ENCODE peak calls at places on chromosomes 7 and 10, in six cellular contexts. One of them, this sample, is unnamed.

GRCh38 chr7:21370283-21370982 is 57.5 kb upstream of the SP4 start:
- DNase-seq in G401: no peak
- DNase-seq in iris pigment epithelial cell: no peak
- DNase-seq in EL: no peak
- DNase-seq in activated T-cell treated with anti-CD3 and anti-CD28 coated beads, Interleukin-2, amount 50 U/mL, for 24 hours: no peak
- DNase-seq in stimulated activated CD8-positive, alpha-beta memory T cell treated with anti-CD3 and anti-CD28 coated beads, Interleukin-15, amount 100 ng/mL, for 1 hour: no peak
- DNase-seq in this sample: no peak

GRCh38 chr10:11424456-11425287 is 186.8 kb downstream of the USP6NL start:
- DNase-seq in G401: peak
- DNase-seq in iris pigment epithelial cell: peak
- DNase-seq in EL: peak
- DNase-seq in activated T-cell treated with anti-CD3 and anti-CD28 coated beads, Interleukin-2, amount 50 U/mL, for 24 hours: no peak
- DNase-seq in stimulated activated CD8-positive, alpha-beta memory T cell treated with anti-CD3 and anti-CD28 coated beads, Interleukin-15, amount 100 ng/mL, for 1 hour: no peak
- DNase-seq in this sample: no peak

GRCh38 chr7:13742719-13743640 is 246.5 kb downstream of the ETV1 start:
- DNase-seq in G401: peak
- DNase-seq in iris pigment epithelial cell: peak
- DNase-seq in EL: peak
- DNase-seq in activated T-cell treated with anti-CD3 and anti-CD28 coated beads, Interleukin-2, amount 50 U/mL, for 24 hours: no peak
- DNase-seq in stimulated activated CD8-positive, alpha-beta memory T cell treated with anti-CD3 and anti-CD28 coated beads, Interleukin-15, amount 100 ng/mL, for 1 hour: no peak
- DNase-seq in this sample: no peak

GRCh38 chr7:154987571-154987970 is 15.4 kb downstream of the PAXIP1 start:
- DNase-seq in G401: peak
- DNase-seq in iris pigment epithelial cell: no peak
- DNase-seq in EL: no peak
- DNase-seq in activated T-cell treated with anti-CD3 and anti-CD28 coated beads, Interleukin-2, amount 50 U/mL, for 24 hours: no peak
- DNase-seq in stimulated activated CD8-positive, alpha-beta memory T cell treated with anti-CD3 and anti-CD28 coated beads, Interleukin-15, amount 100 ng/mL, for 1 hour: no peak
- DNase-seq in this sample: no peak

GRCh38 chr7:50185951-50186697 is 93.1 kb upstream of the ZPBP start:
- DNase-seq in G401: no peak
- DNase-seq in iris pigment epithelial cell: no peak
- DNase-seq in EL: no peak
- DNase-seq in activated T-cell treated with anti-CD3 and anti-CD28 coated beads, Interleukin-2, amount 50 U/mL, for 24 hours: no peak
- DNase-seq in stimulated activated CD8-positive, alpha-beta memory T cell treated with anti-CD3 and anti-CD28 coated beads, Interleukin-15, amount 100 ng/mL, for 1 hour: no peak
- DNase-seq in this sample: no peak

GRCh38 chr10:46237815-46238510 is 48.8 kb upstream of the ANTXRL start:
- DNase-seq in G401: no peak
- DNase-seq in iris pigment epithelial cell: no peak
- DNase-seq in EL: peak
- DNase-seq in activated T-cell treated with anti-CD3 and anti-CD28 coated beads, Interleukin-2, amount 50 U/mL, for 24 hours: no peak
- DNase-seq in stimulated activated CD8-positive, alpha-beta memory T cell treated with anti-CD3 and anti-CD28 coated beads, Interleukin-15, amount 100 ng/mL, for 1 hour: no peak
- DNase-seq in this sample: no peak

GRCh38 chr10:2575460-2575859 is 491.9 kb upstream of the PFKP start:
- DNase-seq in G401: no peak
- DNase-seq in iris pigment epithelial cell: no peak
- DNase-seq in EL: no peak
- DNase-seq in activated T-cell treated with anti-CD3 and anti-CD28 coated beads, Interleukin-2, amount 50 U/mL, for 24 hours: no peak
- DNase-seq in stimulated activated CD8-positive, alpha-beta memory T cell treated with anti-CD3 and anti-CD28 coated beads, Interleukin-15, amount 100 ng/mL, for 1 hour: no peak
- DNase-seq in this sample: no peak

GRCh38 chr10:69479737-69480412 is 28.6 kb downstream of the TSPAN15 start:
- DNase-seq in G401: no peak
- DNase-seq in iris pigment epithelial cell: no peak
- DNase-seq in EL: no peak
- DNase-seq in activated T-cell treated with anti-CD3 and anti-CD28 coated beads, Interleukin-2, amount 50 U/mL, for 24 hours: no peak
- DNase-seq in stimulated activated CD8-positive, alpha-beta memory T cell treated with anti-CD3 and anti-CD28 coated beads, Interleukin-15, amount 100 ng/mL, for 1 hour: no peak
- DNase-seq in this sample: no peak

GRCh38 chr10:80158598-80159127 is 26.1 kb downstream of the PLAC9 start:
- DNase-seq in G401: peak
- DNase-seq in iris pigment epithelial cell: peak
- DNase-seq in EL: peak
- DNase-seq in activated T-cell treated with anti-CD3 and anti-CD28 coated beads, Interleukin-2, amount 50 U/mL, for 24 hours: no peak
- DNase-seq in stimulated activated CD8-positive, alpha-beta memory T cell treated with anti-CD3 and anti-CD28 coated beads, Interleukin-15, amount 100 ng/mL, for 1 hour: no peak
- DNase-seq in this sample: no peak

GRCh38 chr7:16421333-16422099 is at the start of gene CRPPA:
- DNase-seq in G401: peak
- DNase-seq in iris pigment epithelial cell: peak
- DNase-seq in EL: peak
- DNase-seq in activated T-cell treated with anti-CD3 and anti-CD28 coated beads, Interleukin-2, amount 50 U/mL, for 24 hours: peak
- DNase-seq in stimulated activated CD8-positive, alpha-beta memory T cell treated with anti-CD3 and anti-CD28 coated beads, Interleukin-15, amount 100 ng/mL, for 1 hour: no peak
- DNase-seq in this sample: peak

GRCh38 chr7:149853157-149853556 is 15.0 kb downstream of the ZNF862 start:
- DNase-seq in G401: no peak
- DNase-seq in iris pigment epithelial cell: peak
- DNase-seq in EL: no peak
- DNase-seq in activated T-cell treated with anti-CD3 and anti-CD28 coated beads, Interleukin-2, amount 50 U/mL, for 24 hours: no peak
- DNase-seq in stimulated activated CD8-positive, alpha-beta memory T cell treated with anti-CD3 and anti-CD28 coated beads, Interleukin-15, amount 100 ng/mL, for 1 hour: no peak
- DNase-seq in this sample: no peak

This sample was measured in activated naive CD8-positive, alpha-beta T cell treated with anti-CD3 and anti-CD28 coated beads, Interleukin-2, amount 10 ng/mL, durations not matched to agents 7 days and 5 days.